ENCODE peak calls at places on chromosomes 6 and 20, in six cellular contexts. S, K, M, C, H and W are unnamed samples.

GRCh38 chr6:142279350-142280180 is 22.2 kb upstream of the ADGRG6 start:
- DNase-seq in M (no peak), C (no peak), H (no peak), S (peak), K (no peak), W (no peak)

GRCh38 chr6:51028271-51028670 is 209.6 kb downstream of the TFAP2B start:
- DNase-seq in K (no peak), C (no peak), M (no peak), H (no peak), S (no peak), W (no peak)

GRCh38 chr6:17098538-17098937 is 3.3 kb upstream of the STMND1 start:
- DNase-seq in H (no peak), C (no peak), K (no peak), M (no peak), S (peak), W (no peak)

GRCh38 chr6:75117701-75118100 is 88.2 kb downstream of the COL12A1 start:
- DNase-seq in C (no peak), S (peak), K (no peak), H (no peak), M (no peak), W (no peak)

GRCh38 chr20:48921883-48922867 is 664 bp downstream of the ARFGEF2 start:
- DNase-seq in C (no peak), H (peak), K (peak), S (peak), M (no peak), W (no peak)

GRCh38 chr6:33592280-33592594 is 12.2 kb upstream of the BAK1 start:
- DNase-seq in M (no peak), K (no peak), C (no peak), H (no peak), S (no peak), W (no peak)

GRCh38 chr6:135128268-135128914 is 52.7 kb upstream of the MYB start:
- DNase-seq in C (no peak), K (no peak), S (no peak), H (no peak), M (no peak), W (peak)

GRCh38 chr6:100176321-100176950 is 182.4 kb upstream of the MCHR2 start:
- DNase-seq in S (peak), C (no peak), H (no peak), M (no peak), K (peak), W (no peak)

GRCh38 chr6:3372912-3373554 is 83.8 kb downstream of the SLC22A23 start:
- DNase-seq in S (no peak), H (no peak), K (no peak), C (no peak), M (no peak), W (no peak)

GRCh38 chr20:25083773-25084615 is 2.1 kb upstream of the VSX1 start:
- DNase-seq in S (no peak), H (peak), K (no peak), M (peak), C (peak), W (no peak)

GRCh38 chr20:45892049-45892816 is 1.1 kb downstream of the CTSA start:
- DNase-seq in H (peak), C (no peak), K (no peak), S (peak), M (no peak), W (no peak)

GRCh38 chr6:2580996-2581395 is 169.7 kb downstream of the MYLK4 start:
- DNase-seq in H (no peak), K (no peak), S (no peak), M (no peak), C (no peak), W (no peak)

GRCh38 chr6:163260111-163260895 is 154.2 kb upstream of the QKI start:
- DNase-seq in M (no peak), K (no peak), S (no peak), C (peak), H (no peak), W (no peak)

GRCh38 chr6:139161169-139161568 is 26.3 kb downstream of the HECA start:
- DNase-seq in M (no peak), H (no peak), S (peak), C (no peak), K (no peak), W (no peak)

GRCh38 chr6:84220809-84221409 is 6.5 kb downstream of the CEP162 start:
- DNase-seq in M (no peak), C (no peak), K (no peak), H (no peak), S (peak), W (no peak)

GRCh38 chr6:68559716-68560115 is 75.4 kb upstream of the ADGRB3 start:
- DNase-seq in H (no peak), S (peak), M (no peak), K (no peak), C (no peak), W (no peak)

GRCh38 chr6:57173056-57173885 is 1.1 kb downstream of the BAG2 start:
- DNase-seq in K (no peak), C (peak), H (no peak), M (no peak), S (peak), W (no peak)

GRCh38 chr6:155994071-155994470 is 538.4 kb upstream of the NOX3 start:
- DNase-seq in K (no peak), C (no peak), S (no peak), H (no peak), M (no peak), W (no peak)

GRCh38 chr6:153959281-153959680 is 79.8 kb upstream of the OPRM1 start:
- DNase-seq in C (no peak), S (no peak), M (no peak), K (no peak), H (no peak), W (no peak)

GRCh38 chr6:143034689-143035334 is 25.9 kb upstream of the AIG1 start:
- DNase-seq in K (no peak), C (no peak), H (no peak), S (no peak), M (no peak), W (no peak)

GRCh38 chr6:4355241-4355640 is 219.9 kb upstream of the ECI2 start:
- DNase-seq in K (no peak), H (peak), M (no peak), S (peak), C (no peak), W (no peak)

GRCh38 chr6:12324096-12324495 is 33.9 kb downstream of the EDN1 start:
- DNase-seq in H (peak), C (no peak), S (peak), M (peak), K (no peak), W (no peak)

GRCh38 chr20:5643936-5644335 is 106.3 kb upstream of the SHLD1 start:
- DNase-seq in S (no peak), C (no peak), H (no peak), K (no peak), M (no peak), W (no peak)

GRCh38 chr6:77456531-77457248 is 6.6 kb downstream of the HTR1B start:
- DNase-seq in C (peak), H (no peak), M (no peak), S (peak), K (no peak), W (no peak)

GRCh38 chr6:20069130-20069529 is 143.1 kb downstream of the MBOAT1 start:
- DNase-seq in C (no peak), K (no peak), M (no peak), S (no peak), H (no peak), W (no peak)

GRCh38 chr20:62354811-62355341 is 12.2 kb downstream of the LAMA5 start:
- DNase-seq in H (no peak), S (no peak), M (no peak), C (no peak), K (no peak), W (no peak)

DNA sequence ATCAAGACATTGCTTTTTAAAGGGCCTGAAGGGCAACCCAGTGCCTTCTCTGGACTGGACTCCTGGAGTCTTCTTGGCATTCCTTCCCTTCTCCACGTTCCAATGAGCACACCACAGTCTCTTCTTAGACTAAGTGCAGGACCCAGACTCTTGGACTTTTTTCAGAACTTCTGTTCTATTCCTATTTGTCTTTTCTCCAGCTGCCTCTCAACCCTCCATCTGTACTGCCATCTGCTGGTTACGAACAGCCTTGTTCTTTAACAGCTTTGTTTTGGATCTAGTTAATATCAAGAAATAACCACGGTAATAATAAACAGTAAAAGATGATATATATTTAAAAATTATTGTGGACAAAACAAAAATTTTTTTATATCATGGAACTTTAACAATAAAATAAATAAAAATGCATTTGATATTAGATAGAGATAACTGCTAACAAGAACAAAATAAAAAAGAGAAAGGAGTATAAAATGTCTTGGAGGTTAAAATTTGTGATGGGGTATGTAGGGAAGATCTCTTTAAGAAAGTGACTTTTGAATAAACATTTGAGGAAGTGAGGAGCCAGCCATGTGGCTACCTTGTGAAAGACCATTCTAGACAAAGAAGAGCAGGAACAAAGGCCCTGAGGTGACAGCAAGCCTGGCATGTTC is 105.1 kb upstream of the HCRTR2 start:
- DNase-seq in M (no peak), K (peak), H (peak), S (peak), C (peak), W (no peak)
- TF ChIP-seq CTCF in M (peak), K (peak), H (peak), S (peak), C (peak), W (peak)

DNA sequence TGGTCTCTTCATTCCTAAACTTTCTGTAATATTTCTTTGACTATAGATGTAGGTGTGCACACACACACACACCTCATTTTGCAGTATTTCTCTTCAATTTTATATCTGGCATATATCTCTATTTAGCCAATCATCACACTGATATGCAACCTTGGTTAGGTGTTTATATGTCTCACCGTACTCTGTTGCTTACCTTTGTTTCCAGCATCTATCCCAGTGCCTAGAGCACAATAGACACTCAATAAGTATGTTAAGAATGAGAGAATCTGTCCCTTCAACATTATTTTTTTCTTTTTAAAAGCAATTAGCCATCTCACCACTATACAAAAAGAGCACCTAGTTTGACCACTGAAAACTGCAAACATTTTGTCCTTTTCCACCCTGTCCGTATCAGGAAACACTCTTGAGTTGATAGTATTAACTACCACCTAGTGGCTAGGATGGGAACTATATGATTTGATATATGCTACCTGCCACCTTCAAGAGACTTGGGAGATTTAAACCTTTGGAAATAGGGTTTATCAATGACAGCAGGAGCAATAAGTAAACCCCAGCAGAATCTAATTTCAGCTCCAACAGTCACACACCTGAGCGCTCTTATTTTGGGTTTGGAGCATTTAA is 48.7 kb upstream of the RSPO3 start:
- DNase-seq in C (no peak), M (no peak), H (no peak), K (no peak), S (peak), W (no peak)
- TF ChIP-seq CTCF in C (peak), M (no peak), H (peak), K (peak), S (peak), W (no peak)

DNA sequence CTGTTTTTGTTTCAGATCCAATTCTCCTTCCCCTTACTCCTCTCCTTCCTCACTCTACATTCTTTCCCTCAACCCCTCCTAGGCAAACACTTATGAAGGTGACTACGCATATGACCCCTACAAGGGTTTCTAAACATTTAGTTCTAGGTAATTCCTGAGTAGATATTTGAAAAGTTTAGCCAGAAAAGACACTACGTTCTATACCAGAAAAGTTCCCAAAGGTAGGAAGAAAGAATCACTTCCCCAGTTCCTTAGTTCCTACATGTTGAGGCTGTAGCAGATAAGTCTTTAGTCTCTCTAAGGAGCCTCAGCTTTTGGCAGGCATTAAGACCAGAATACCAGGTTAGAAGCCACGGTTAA is 11.6 kb downstream of the POU3F2 start:
- DNase-seq in H (no peak), K (no peak), S (no peak), M (no peak), C (no peak), W (no peak)
- TF ChIP-seq CTCF in H (no peak), K (no peak), S (no peak), M (no peak), C (no peak), W (peak)

GRCh38 chr6:31922942-31923341 is 4.6 kb upstream of the C2 start:
- DNase-seq in S (no peak), M (no peak), H (peak), K (no peak), C (no peak), W (no peak)
- TF ChIP-seq CTCF in S (no peak), M (no peak), H (no peak), K (no peak), C (peak), W (no peak)